ENCODE peak calls at places on chromosome 4, in ten cellular contexts. Q is HL-60; H is K562; C is lower lobe of right lung; A is CD8-positive, alpha-beta T cell; J is spleen; R is tibial nerve; G is A549; N is AG10803; F is uterus. S is an unnamed sample.

GRCh38 chr4:76198411-76199237 is 15.0 kb downstream of the SCARB2 start:
- DNase-seq in Q (peak; percentile 51), H (peak; percentile 27), C (peak; percentile 54), A (no peak), J (no peak), R (peak; percentile 79), G (no peak), N (peak; percentile 83), F (peak; percentile 94), S (peak; percentile 87)

GRCh38 chr4:126123933-126124332 is 809.2 kb downstream of the FAT4 start:
- DNase-seq in Q (no peak), H (no peak), C (no peak), A (no peak), J (no peak), R (no peak), G (no peak), N (peak; percentile 8), F (no peak), S (peak; percentile 1)

GRCh38 chr4:156970501-156971167 is 965 bp downstream of the PDGFC start:
- DNase-seq in Q (no peak), H (no peak), C (peak; percentile 76), A (no peak), J (peak; percentile 84), R (peak; percentile 46), G (peak; percentile 42), N (peak; percentile 73), F (peak; percentile 62), S (peak; percentile 74)

GRCh38 chr4:176896211-176896610 is 103.5 kb upstream of the VEGFC start:
- DNase-seq in Q (no peak), H (no peak), C (no peak), A (no peak), J (no peak), R (no peak), G (no peak), N (no peak), F (no peak), S (no peak)

GRCh38 chr4:186628058-186628711 is 72.8 kb upstream of the MTNR1A start:
- DNase-seq in Q (peak; percentile 78), H (no peak), C (no peak), A (no peak), J (no peak), R (no peak), G (no peak), N (no peak), F (no peak), S (no peak)

GRCh38 chr4:150782311-150782710 is 200.4 kb downstream of the MAB21L2 start:
- DNase-seq in Q (no peak), H (no peak), C (no peak), A (no peak), J (no peak), R (no peak), G (no peak), N (no peak), F (no peak), S (peak; percentile 13)

GRCh38 chr4:54879576-54879975 is 221.8 kb downstream of the KIT start:
- DNase-seq in Q (no peak), H (no peak), C (no peak), A (no peak), J (no peak), R (no peak), G (no peak), N (peak; percentile 54), F (no peak), S (peak; percentile 44)

GRCh38 chr4:61149278-61149677 is 50.8 kb upstream of the ADGRL3 start:
- DNase-seq in Q (peak; percentile 17), H (no peak), C (no peak), A (no peak), J (no peak), R (no peak), G (no peak), N (no peak), F (no peak), S (no peak)

GRCh38 chr4:152514356-152514755 is 21.5 kb downstream of the FBXW7 start:
- DNase-seq in Q (no peak), H (no peak), C (no peak), A (no peak), J (no peak), R (no peak), G (no peak), N (no peak), F (no peak), S (no peak)

GRCh38 chr4:152515678-152516077 is 20.2 kb downstream of the FBXW7 start:
- DNase-seq in Q (no peak), H (no peak), C (no peak), A (no peak), J (no peak), R (no peak), G (no peak), N (peak; percentile 77), F (no peak), S (peak; percentile 71)

GRCh38 chr4:152510349-152511147 is 25.3 kb downstream of the FBXW7 start:
- DNase-seq in Q (no peak), H (no peak), C (no peak), A (no peak), J (no peak), R (no peak), G (no peak), N (no peak), F (no peak), S (no peak)

GRCh38 chr4:152512483-152512882 is 23.4 kb downstream of the FBXW7 start:
- DNase-seq in Q (no peak), H (no peak), C (no peak), A (no peak), J (no peak), R (no peak), G (no peak), N (no peak), F (no peak), S (no peak)

DNA sequence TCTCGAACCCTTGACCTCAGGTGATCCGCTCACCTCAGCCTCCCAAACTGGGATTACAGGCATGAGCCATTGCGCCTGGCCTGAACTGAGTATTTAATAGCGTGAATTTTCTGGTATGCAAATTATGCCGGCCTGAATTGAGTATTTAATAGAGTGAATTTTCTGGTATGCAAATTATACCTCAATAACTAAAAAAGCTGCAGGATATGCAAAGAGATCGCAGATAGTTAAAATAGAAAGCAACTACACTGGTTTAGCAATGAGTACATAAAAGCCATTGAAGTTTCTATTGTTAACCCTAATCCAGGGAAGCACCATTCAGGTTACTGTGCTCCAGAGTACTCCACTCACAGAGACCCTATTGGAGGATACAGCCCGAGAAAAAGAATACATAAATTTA is 22.8 kb downstream of the FBXW7 start:
- DNase-seq in Q (no peak), H (no peak), C (no peak), A (no peak), J (no peak), R (no peak), G (no peak), N (no peak), F (no peak), S (no peak)
- TF ChIP-seq CTCF in Q (no peak), H (no peak), C (no peak), A (no peak), J (no peak), R (no peak), G (no peak), N (no peak), F (no peak), S (no peak)

GRCh38 chr4:94763005-94763404 is 5.2 kb downstream of the BMPR1B start:
- DNase-seq in Q (no peak), H (no peak), C (no peak), A (no peak), J (no peak), R (no peak), G (no peak), N (peak; percentile 2), F (no peak), S (no peak)
- H3K4me3 ChIP-seq in Q (no peak overlapping the region), H (no peak overlapping the region), C (no peak overlapping the region), A (no peak overlapping the region), J (no peak overlapping the region), R (no peak overlapping the region), G (peak overlapping the region; percentile 12), N (no peak overlapping the region), F (no peak overlapping the region), S (no peak overlapping the region)

DNA sequence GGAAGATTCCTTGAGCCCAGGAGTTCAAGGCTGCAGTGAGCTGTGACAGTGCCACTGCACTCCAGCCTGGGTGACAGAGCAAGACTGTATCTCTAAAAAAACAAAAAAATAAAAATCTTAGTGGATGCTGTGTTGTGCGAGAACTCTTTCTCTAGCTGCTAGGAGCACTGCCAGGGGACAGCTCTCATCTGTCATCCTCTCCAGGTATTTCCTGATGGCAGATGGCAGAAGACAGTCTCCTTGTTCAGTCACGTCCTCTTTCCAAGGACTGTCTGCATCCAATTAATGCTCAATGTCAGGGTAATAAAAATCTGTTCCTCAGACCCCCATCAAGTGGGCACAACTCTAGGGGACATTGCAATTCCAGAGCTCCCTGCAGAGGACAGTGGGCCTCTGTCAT is 29.2 kb downstream of the PPM1K start:
- DNase-seq in Q (no peak), H (no peak), C (no peak), A (no peak), J (no peak), R (no peak), G (no peak), N (no peak), F (no peak), S (no peak)
- TF ChIP-seq CTCF in Q (no peak), H (no peak), C (no peak), A (no peak), J (no peak), R (no peak), G (no peak), N (no peak), F (no peak), S (no peak)

DNA sequence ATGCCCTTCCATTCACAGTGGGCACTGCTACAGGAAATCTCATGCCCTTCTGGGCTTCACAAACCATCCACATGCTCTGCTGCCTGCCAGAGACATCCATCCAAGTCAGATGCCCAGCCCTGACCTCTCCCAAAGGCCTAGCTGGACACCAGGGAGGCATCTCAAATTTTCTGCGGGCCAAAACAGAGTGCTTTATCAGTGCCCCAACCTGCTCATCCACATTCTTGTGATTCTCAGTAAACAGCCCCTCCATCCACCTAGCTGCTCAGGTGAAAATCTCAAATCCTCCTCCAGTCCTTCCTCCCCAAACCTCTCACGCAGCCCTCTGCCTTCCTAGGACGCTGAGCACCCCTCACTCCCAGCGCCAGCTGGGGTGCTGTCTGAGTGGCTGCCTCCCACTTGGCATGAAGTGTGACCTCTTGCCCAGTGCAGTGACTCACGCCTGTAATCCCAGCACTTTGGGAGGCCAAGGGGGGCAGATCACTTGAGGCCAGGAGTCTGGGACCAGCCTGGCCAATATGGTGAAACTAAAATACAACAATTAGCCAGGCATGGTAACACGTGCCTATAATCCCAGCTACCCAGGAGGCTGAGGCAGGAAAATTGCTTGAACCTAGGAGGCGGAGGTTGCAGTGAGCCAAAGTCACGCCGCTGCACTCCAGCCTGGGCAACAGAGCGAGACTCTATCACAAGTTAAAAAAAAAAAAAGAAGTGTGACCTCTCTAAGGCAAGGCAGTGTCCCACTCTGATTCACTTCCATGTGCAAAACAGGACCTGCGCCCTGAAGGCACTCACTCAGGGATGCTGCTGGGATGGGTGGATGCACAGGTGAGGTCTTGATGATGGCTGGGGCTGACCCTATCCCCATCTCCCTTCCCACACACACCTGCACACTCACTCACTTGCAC is 1.7 kb upstream of the AFAP1 start:
- DNase-seq in Q (no peak), H (no peak), C (no peak), A (no peak), J (no peak), R (no peak), G (no peak), N (no peak), F (no peak), S (no peak)
- H3K4me3 ChIP-seq in Q (no peak overlapping the region), H (no peak overlapping the region), C (no peak overlapping the region), A (no peak overlapping the region), J (no peak overlapping the region), R (no peak overlapping the region), G (no peak overlapping the region), N (no peak overlapping the region), F (no peak overlapping the region), S (no peak overlapping the region)